ENCODE peak calls at places on chromosomes 4 and X, in eight cellular contexts. One of them, this sample, is unnamed.

GRCh38 chrX:13489451-13489850 is 80.0 kb upstream of the EGFL6 start:
- DNase-seq in cardiac fibroblast: peak; percentile 81
- DNase-seq in CD4-positive, alpha-beta T cell: no peak
- DNase-seq in transverse colon: peak; percentile 42
- DNase-seq in HFFc6: peak; percentile 18
- DNase-seq in AG09309: no peak
- DNase-seq in AG10803: peak; percentile 71
- DNase-seq in adrenal gland: peak; percentile 63
- DNase-seq in this sample: no peak

GRCh38 chr4:139419388-139419914 is 34.5 kb upstream of the RAB33B start:
- DNase-seq in cardiac fibroblast: peak; percentile 95
- DNase-seq in CD4-positive, alpha-beta T cell: peak; percentile 21
- DNase-seq in transverse colon: peak; percentile 38
- DNase-seq in HFFc6: peak; percentile 24
- DNase-seq in AG09309: peak; percentile 49
- DNase-seq in AG10803: peak; percentile 89
- DNase-seq in adrenal gland: peak; percentile 72
- DNase-seq in this sample: peak; percentile 15

GRCh38 chr4:87983996-87984395 is 8.5 kb downstream of the SPP1 start:
- DNase-seq in cardiac fibroblast: no peak
- DNase-seq in CD4-positive, alpha-beta T cell: no peak
- DNase-seq in transverse colon: no peak
- DNase-seq in HFFc6: no peak
- DNase-seq in AG09309: no peak
- DNase-seq in AG10803: no peak
- DNase-seq in adrenal gland: no peak
- DNase-seq in this sample: no peak

GRCh38 chr4:136811496-136812077 is 720.7 kb downstream of the PCDH18 start:
- DNase-seq in cardiac fibroblast: no peak
- DNase-seq in CD4-positive, alpha-beta T cell: no peak
- DNase-seq in transverse colon: no peak
- DNase-seq in HFFc6: no peak
- DNase-seq in AG09309: no peak
- DNase-seq in AG10803: no peak
- DNase-seq in adrenal gland: no peak
- DNase-seq in this sample: no peak

GRCh38 chr4:134200811-134201215 is 776 bp downstream of the PABPC4L start:
- DNase-seq in cardiac fibroblast: no peak
- DNase-seq in CD4-positive, alpha-beta T cell: no peak
- DNase-seq in transverse colon: no peak
- DNase-seq in HFFc6: no peak
- DNase-seq in AG09309: no peak
- DNase-seq in AG10803: no peak
- DNase-seq in adrenal gland: no peak
- DNase-seq in this sample: no peak

GRCh38 chr4:69823481-69824186 is 36.3 kb downstream of the SULT1E1 start:
- DNase-seq in cardiac fibroblast: peak; percentile 53
- DNase-seq in CD4-positive, alpha-beta T cell: peak; percentile 62
- DNase-seq in transverse colon: peak; percentile 83
- DNase-seq in HFFc6: no peak
- DNase-seq in AG09309: no peak
- DNase-seq in AG10803: peak; percentile 20
- DNase-seq in adrenal gland: no peak
- DNase-seq in this sample: peak; percentile 5

GRCh38 chr4:113222431-113222979 is 173.1 kb downstream of the ANK2 start:
- DNase-seq in cardiac fibroblast: peak; percentile 36
- DNase-seq in CD4-positive, alpha-beta T cell: no peak
- DNase-seq in transverse colon: no peak
- DNase-seq in HFFc6: peak; percentile 88
- DNase-seq in AG09309: peak; percentile 10
- DNase-seq in AG10803: peak; percentile 45
- DNase-seq in adrenal gland: no peak
- DNase-seq in this sample: no peak

GRCh38 chr4:53374777-53375258 is 2.6 kb upstream of the FIP1L1 start:
- DNase-seq in cardiac fibroblast: no peak
- DNase-seq in CD4-positive, alpha-beta T cell: no peak
- DNase-seq in transverse colon: no peak
- DNase-seq in HFFc6: no peak
- DNase-seq in AG09309: no peak
- DNase-seq in AG10803: no peak
- DNase-seq in adrenal gland: no peak
- DNase-seq in this sample: no peak

GRCh38 chr4:38663801-38664703 is at the start of gene KLF3:
- DNase-seq in cardiac fibroblast: peak; percentile 89
- DNase-seq in CD4-positive, alpha-beta T cell: peak; percentile 95
- DNase-seq in transverse colon: peak; percentile 96
- DNase-seq in HFFc6: peak; percentile 80
- DNase-seq in AG09309: peak; percentile 61
- DNase-seq in AG10803: peak; percentile 93
- DNase-seq in adrenal gland: peak; percentile 94
- DNase-seq in this sample: peak; percentile 87

GRCh38 chr4:138561276-138561880 is 319.2 kb upstream of the SLC7A11 start:
- DNase-seq in cardiac fibroblast: no peak
- DNase-seq in CD4-positive, alpha-beta T cell: no peak
- DNase-seq in transverse colon: no peak
- DNase-seq in HFFc6: no peak
- DNase-seq in AG09309: no peak
- DNase-seq in AG10803: no peak
- DNase-seq in adrenal gland: no peak
- DNase-seq in this sample: no peak

GRCh38 chr4:53450773-53451172 is 73.3 kb downstream of the FIP1L1 start:
- DNase-seq in cardiac fibroblast: peak; percentile 36
- DNase-seq in CD4-positive, alpha-beta T cell: no peak
- DNase-seq in transverse colon: no peak
- DNase-seq in HFFc6: peak; percentile 11
- DNase-seq in AG09309: no peak
- DNase-seq in AG10803: peak; percentile 31
- DNase-seq in adrenal gland: no peak
- DNase-seq in this sample: no peak

GRCh38 chrX:68928401-68928800 is 99.6 kb downstream of the EFNB1 start:
- DNase-seq in cardiac fibroblast: no peak
- DNase-seq in CD4-positive, alpha-beta T cell: no peak
- DNase-seq in transverse colon: no peak
- DNase-seq in HFFc6: no peak
- DNase-seq in AG09309: no peak
- DNase-seq in AG10803: no peak
- DNase-seq in adrenal gland: no peak
- DNase-seq in this sample: no peak

GRCh38 chr4:77652237-77652897 is 46.7 kb downstream of the CXCL13 start:
- DNase-seq in cardiac fibroblast: peak; percentile 9
- DNase-seq in CD4-positive, alpha-beta T cell: no peak
- DNase-seq in transverse colon: no peak
- DNase-seq in HFFc6: no peak
- DNase-seq in AG09309: no peak
- DNase-seq in AG10803: no peak
- DNase-seq in adrenal gland: no peak
- DNase-seq in this sample: no peak

GRCh38 chr4:6758732-6759131 is 23.8 kb upstream of the KIAA0232 start:
- DNase-seq in cardiac fibroblast: no peak
- DNase-seq in CD4-positive, alpha-beta T cell: no peak
- DNase-seq in transverse colon: no peak
- DNase-seq in HFFc6: no peak
- DNase-seq in AG09309: no peak
- DNase-seq in AG10803: no peak
- DNase-seq in adrenal gland: no peak
- DNase-seq in this sample: no peak

GRCh38 chr4:148852092-148852699 is 410.0 kb upstream of the NR3C2 start:
- DNase-seq in cardiac fibroblast: no peak
- DNase-seq in CD4-positive, alpha-beta T cell: no peak
- DNase-seq in transverse colon: no peak
- DNase-seq in HFFc6: no peak
- DNase-seq in AG09309: no peak
- DNase-seq in AG10803: no peak
- DNase-seq in adrenal gland: no peak
- DNase-seq in this sample: no peak

GRCh38 chrX:107154787-107155620 is 36.4 kb upstream of the RBM41 start:
- DNase-seq in cardiac fibroblast: peak; percentile 5
- DNase-seq in CD4-positive, alpha-beta T cell: peak; percentile 1
- DNase-seq in transverse colon: no peak
- DNase-seq in HFFc6: no peak
- DNase-seq in AG09309: no peak
- DNase-seq in AG10803: no peak
- DNase-seq in adrenal gland: no peak
- DNase-seq in this sample: no peak

GRCh38 chr4:24044610-24045589 is 155.1 kb upstream of the PPARGC1A start:
- DNase-seq in cardiac fibroblast: no peak
- DNase-seq in CD4-positive, alpha-beta T cell: no peak
- DNase-seq in transverse colon: no peak
- DNase-seq in HFFc6: no peak
- DNase-seq in AG09309: no peak
- DNase-seq in AG10803: no peak
- DNase-seq in adrenal gland: no peak
- DNase-seq in this sample: no peak

GRCh38 chr4:34432706-34433105 is 1811.6 kb downstream of the ARAP2 start:
- DNase-seq in cardiac fibroblast: no peak
- DNase-seq in CD4-positive, alpha-beta T cell: no peak
- DNase-seq in transverse colon: no peak
- DNase-seq in HFFc6: no peak
- DNase-seq in AG09309: no peak
- DNase-seq in AG10803: no peak
- DNase-seq in adrenal gland: no peak
- DNase-seq in this sample: no peak

GRCh38 chr4:8061145-8061544 is 97.5 kb downstream of the ABLIM2 start:
- DNase-seq in cardiac fibroblast: no peak
- DNase-seq in CD4-positive, alpha-beta T cell: no peak
- DNase-seq in transverse colon: no peak
- DNase-seq in HFFc6: no peak
- DNase-seq in AG09309: no peak
- DNase-seq in AG10803: no peak
- DNase-seq in adrenal gland: no peak
- DNase-seq in this sample: no peak

GRCh38 chr4:99983289-99983943 is 33.3 kb upstream of the H2AZ1 start:
- DNase-seq in cardiac fibroblast: no peak
- DNase-seq in CD4-positive, alpha-beta T cell: no peak
- DNase-seq in transverse colon: no peak
- DNase-seq in HFFc6: no peak
- DNase-seq in AG09309: no peak
- DNase-seq in AG10803: no peak
- DNase-seq in adrenal gland: no peak
- DNase-seq in this sample: no peak

GRCh38 chr4:48898733-48899431 is 7.7 kb downstream of the OCIAD2 start:
- DNase-seq in cardiac fibroblast: peak; percentile 61
- DNase-seq in CD4-positive, alpha-beta T cell: no peak
- DNase-seq in transverse colon: no peak
- DNase-seq in HFFc6: no peak
- DNase-seq in AG09309: no peak
- DNase-seq in AG10803: no peak
- DNase-seq in adrenal gland: no peak
- DNase-seq in this sample: no peak

GRCh38 chrX:154457491-154458115 is 478 bp upstream of the PLXNA3 start:
- DNase-seq in cardiac fibroblast: no peak
- DNase-seq in CD4-positive, alpha-beta T cell: peak; percentile 60
- DNase-seq in transverse colon: peak; percentile 72
- DNase-seq in HFFc6: no peak
- DNase-seq in AG09309: no peak
- DNase-seq in AG10803: no peak
- DNase-seq in adrenal gland: no peak
- DNase-seq in this sample: no peak

GRCh38 chrX:13685126-13685763 is 3.7 kb upstream of the RAB9A start:
- DNase-seq in cardiac fibroblast: no peak
- DNase-seq in CD4-positive, alpha-beta T cell: no peak
- DNase-seq in transverse colon: no peak
- DNase-seq in HFFc6: no peak
- DNase-seq in AG09309: no peak
- DNase-seq in AG10803: no peak
- DNase-seq in adrenal gland: no peak
- DNase-seq in this sample: no peak

GRCh38 chr4:187380181-187380581 is 615.4 kb upstream of the ZFP42 start:
- DNase-seq in cardiac fibroblast: peak; percentile 21
- DNase-seq in CD4-positive, alpha-beta T cell: no peak
- DNase-seq in transverse colon: peak; percentile 38
- DNase-seq in HFFc6: peak; percentile 24
- DNase-seq in AG09309: no peak
- DNase-seq in AG10803: no peak
- DNase-seq in adrenal gland: no peak
- DNase-seq in this sample: no peak
- TF ChIP-seq CTCF in cardiac fibroblast: no peak
- TF ChIP-seq CTCF in CD4-positive, alpha-beta T cell: no peak
- TF ChIP-seq CTCF in transverse colon: peak; percentile 25
- TF ChIP-seq CTCF in HFFc6: peak; percentile 64
- TF ChIP-seq CTCF in AG09309: peak; percentile 28
- TF ChIP-seq CTCF in AG10803: peak; percentile 45
- TF ChIP-seq CTCF in adrenal gland: no peak
- TF ChIP-seq CTCF in this sample: peak; percentile 18

DNA sequence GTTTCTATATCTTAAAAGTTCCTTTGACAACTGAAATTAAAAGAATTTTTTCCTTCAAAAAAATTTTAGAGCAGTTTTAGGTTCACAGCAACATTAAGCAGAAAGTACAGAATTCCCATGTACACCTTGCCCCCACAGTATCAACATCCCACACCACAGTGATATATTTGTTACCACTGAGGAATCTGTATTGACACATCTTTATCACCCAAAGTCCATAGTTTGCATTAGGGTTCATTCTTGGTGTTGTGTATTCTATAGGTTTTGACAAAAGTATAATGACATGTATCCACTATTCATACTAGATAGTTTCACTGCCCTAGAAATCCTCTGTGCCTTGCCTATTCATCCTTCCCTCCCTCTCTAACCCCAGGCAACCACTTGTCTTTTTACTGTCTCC is 43.7 kb downstream of the FNIP2 start:
- DNase-seq in cardiac fibroblast: no peak
- DNase-seq in CD4-positive, alpha-beta T cell: no peak
- DNase-seq in transverse colon: no peak
- DNase-seq in HFFc6: no peak
- DNase-seq in AG09309: no peak
- DNase-seq in AG10803: no peak
- DNase-seq in adrenal gland: no peak
- DNase-seq in this sample: no peak
- TF ChIP-seq CTCF in cardiac fibroblast: no peak
- TF ChIP-seq CTCF in CD4-positive, alpha-beta T cell: no peak
- TF ChIP-seq CTCF in transverse colon: no peak
- TF ChIP-seq CTCF in HFFc6: no peak
- TF ChIP-seq CTCF in AG09309: no peak
- TF ChIP-seq CTCF in AG10803: no peak
- TF ChIP-seq CTCF in adrenal gland: no peak
- TF ChIP-seq CTCF in this sample: no peak

GRCh38 chr4:120509222-120509621 is 413.3 kb downstream of the PRDM5 start:
- DNase-seq in cardiac fibroblast: no peak
- DNase-seq in CD4-positive, alpha-beta T cell: no peak
- DNase-seq in transverse colon: no peak
- DNase-seq in HFFc6: no peak
- DNase-seq in AG09309: no peak
- DNase-seq in AG10803: no peak
- DNase-seq in adrenal gland: no peak
- DNase-seq in this sample: no peak
- TF ChIP-seq CTCF in cardiac fibroblast: no peak
- TF ChIP-seq CTCF in CD4-positive, alpha-beta T cell: no peak
- TF ChIP-seq CTCF in transverse colon: no peak
- TF ChIP-seq CTCF in HFFc6: no peak
- TF ChIP-seq CTCF in AG09309: no peak
- TF ChIP-seq CTCF in AG10803: no peak
- TF ChIP-seq CTCF in adrenal gland: no peak
- TF ChIP-seq CTCF in this sample: no peak

DNA sequence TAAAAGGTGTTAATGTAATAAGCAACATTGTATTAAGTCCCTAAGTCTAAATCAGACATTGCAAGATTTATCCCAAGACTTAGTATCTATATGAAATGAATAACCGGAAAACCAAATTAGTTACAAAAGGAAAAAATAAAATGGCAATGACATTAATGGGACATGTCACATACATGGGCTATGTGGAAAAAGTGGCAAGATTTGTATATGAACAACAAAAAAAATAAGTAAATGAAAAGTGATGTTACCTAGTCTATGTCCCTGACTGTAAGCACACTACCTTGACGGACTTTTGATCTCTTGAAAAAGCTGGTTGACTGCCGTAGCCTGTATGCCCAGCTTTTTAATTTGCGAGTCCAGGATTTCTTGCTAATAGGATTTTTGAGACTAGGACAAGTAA is 55.5 kb upstream of the FAM120C start:
- DNase-seq in cardiac fibroblast: no peak
- DNase-seq in CD4-positive, alpha-beta T cell: no peak
- DNase-seq in transverse colon: no peak
- DNase-seq in HFFc6: no peak
- DNase-seq in AG09309: no peak
- DNase-seq in AG10803: no peak
- DNase-seq in adrenal gland: no peak
- DNase-seq in this sample: no peak
- TF ChIP-seq CTCF in cardiac fibroblast: no peak
- TF ChIP-seq CTCF in CD4-positive, alpha-beta T cell: no peak
- TF ChIP-seq CTCF in transverse colon: no peak
- TF ChIP-seq CTCF in HFFc6: no peak
- TF ChIP-seq CTCF in AG09309: no peak
- TF ChIP-seq CTCF in AG10803: no peak
- TF ChIP-seq CTCF in adrenal gland: no peak
- TF ChIP-seq CTCF in this sample: no peak

This sample was measured in AG09319.